ENCODE peak calls at places on chromosomes 1 and 21, in five cellular contexts. One of them, this sample, is unnamed.

GRCh38 chr21:42108941-42109340 is 37.8 kb downstream of the UMODL1 start:
- DNase-seq in HCT116: no peak
- DNase-seq in GM12878: no peak
- DNase-seq in H1: no peak
- DNase-seq in K562: no peak
- DNase-seq in this sample: no peak

GRCh38 chr1:167374014-167374413 is 144.3 kb downstream of the CD247 start:
- DNase-seq in HCT116: no peak
- DNase-seq in GM12878: no peak
- DNase-seq in H1: no peak
- DNase-seq in K562: no peak
- DNase-seq in this sample: no peak

GRCh38 chr1:44630116-44630515 is 44.2 kb downstream of the TMEM53 start:
- DNase-seq in HCT116: no peak
- DNase-seq in GM12878: no peak
- DNase-seq in H1: no peak
- DNase-seq in K562: no peak
- DNase-seq in this sample: no peak

GRCh38 chr1:152878042-152878441 is at the start of gene SMCP:
- DNase-seq in HCT116: no peak
- DNase-seq in GM12878: no peak
- DNase-seq in H1: peak
- DNase-seq in K562: peak
- DNase-seq in this sample: no peak

GRCh38 chr1:113963281-113963906 is 15.9 kb upstream of the OLFML3 start:
- DNase-seq in HCT116: no peak
- DNase-seq in GM12878: no peak
- DNase-seq in H1: no peak
- DNase-seq in K562: no peak
- DNase-seq in this sample: no peak

GRCh38 chr1:10208537-10208936 is 1.8 kb upstream of the KIF1B start:
- DNase-seq in HCT116: no peak
- DNase-seq in GM12878: no peak
- DNase-seq in H1: no peak
- DNase-seq in K562: no peak
- DNase-seq in this sample: no peak

GRCh38 chr1:27849951-27850350 is 19.4 kb downstream of the PPP1R8 start:
- DNase-seq in HCT116: no peak
- DNase-seq in GM12878: no peak
- DNase-seq in H1: no peak
- DNase-seq in K562: no peak
- DNase-seq in this sample: no peak

GRCh38 chr21:46060596-46061061 is 37.3 kb upstream of the COL6A2 start:
- DNase-seq in HCT116: no peak
- DNase-seq in GM12878: no peak
- DNase-seq in H1: no peak
- DNase-seq in K562: no peak
- DNase-seq in this sample: no peak

GRCh38 chr1:156359973-156360372 is 9.0 kb upstream of the RHBG start:
- DNase-seq in HCT116: no peak
- DNase-seq in GM12878: no peak
- DNase-seq in H1: no peak
- DNase-seq in K562: peak
- DNase-seq in this sample: no peak

GRCh38 chr1:157882560-157882959 is 41.0 kb upstream of the CD5L start:
- DNase-seq in HCT116: no peak
- DNase-seq in GM12878: no peak
- DNase-seq in H1: no peak
- DNase-seq in K562: no peak
- DNase-seq in this sample: no peak

GRCh38 chr1:157878059-157878458 is 36.5 kb upstream of the CD5L start:
- DNase-seq in HCT116: peak
- DNase-seq in GM12878: no peak
- DNase-seq in H1: no peak
- DNase-seq in K562: no peak
- DNase-seq in this sample: no peak

GRCh38 chr1:157880621-157881020 is 39.0 kb upstream of the CD5L start:
- DNase-seq in HCT116: no peak
- DNase-seq in GM12878: no peak
- DNase-seq in H1: no peak
- DNase-seq in K562: no peak
- DNase-seq in this sample: no peak
- H3K9ac ChIP-seq in HCT116: no peak
- H3K9ac ChIP-seq in GM12878: no peak
- H3K9ac ChIP-seq in H1: no peak
- H3K9ac ChIP-seq in K562: no peak
- H3K9ac ChIP-seq in this sample: no peak

GRCh38 chr1:208219098-208219658 is 25.0 kb downstream of the PLXNA2 start:
- DNase-seq in HCT116: no peak
- DNase-seq in GM12878: no peak
- DNase-seq in H1: no peak
- DNase-seq in K562: peak
- DNase-seq in this sample: no peak

GRCh38 chr1:208217774-208218173 is 26.4 kb downstream of the PLXNA2 start:
- DNase-seq in HCT116: no peak
- DNase-seq in GM12878: no peak
- DNase-seq in H1: no peak
- DNase-seq in K562: peak
- DNase-seq in this sample: no peak

GRCh38 chr1:208221291-208221622 is 22.9 kb downstream of the PLXNA2 start:
- DNase-seq in HCT116: no peak
- DNase-seq in GM12878: no peak
- DNase-seq in H1: no peak
- DNase-seq in K562: peak
- DNase-seq in this sample: no peak

GRCh38 chr1:208218237-208219097 is 25.7 kb downstream of the PLXNA2 start:
- DNase-seq in HCT116: no peak
- DNase-seq in GM12878: no peak
- DNase-seq in H1: no peak
- DNase-seq in K562: no peak
- DNase-seq in this sample: no peak

DNA sequence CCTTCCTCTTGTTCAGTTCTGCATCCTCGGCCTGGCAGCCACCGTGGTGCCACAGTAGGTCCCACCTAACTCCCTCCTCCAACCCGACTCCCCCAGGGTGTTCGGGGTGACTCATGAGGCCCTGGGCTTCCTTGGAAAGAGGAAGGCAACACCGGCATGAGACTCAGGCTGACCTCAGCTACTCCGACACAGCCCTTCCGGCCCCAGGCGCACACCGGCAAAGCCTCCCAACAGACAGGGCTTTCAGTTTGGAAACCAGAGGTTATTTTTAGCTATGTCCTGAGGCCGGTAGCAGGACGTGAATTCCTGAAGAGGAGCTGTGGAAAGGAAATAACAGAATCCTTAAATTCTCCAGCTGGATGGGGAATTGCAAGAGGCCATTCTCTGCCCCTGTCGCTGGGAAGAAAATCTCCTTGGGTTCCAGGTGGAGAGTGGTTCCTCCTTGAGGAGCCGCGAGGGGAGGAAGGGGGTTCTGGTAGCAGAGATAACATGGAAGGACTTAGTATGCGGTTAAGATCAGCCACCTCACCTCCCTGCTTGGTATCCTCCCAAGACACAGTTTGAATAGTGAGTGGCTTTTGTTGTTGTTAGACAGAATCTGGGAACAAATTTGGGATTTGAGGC is 24.4 kb downstream of the PLXNA2 start:
- DNase-seq in HCT116: no peak
- DNase-seq in GM12878: no peak
- DNase-seq in H1: no peak
- DNase-seq in K562: peak
- DNase-seq in this sample: no peak
- TF ChIP-seq POLR2AphosphoS5 in HCT116: no peak
- TF ChIP-seq POLR2AphosphoS5 in GM12878: no peak
- TF ChIP-seq POLR2AphosphoS5 in H1: no peak
- TF ChIP-seq POLR2AphosphoS5 in K562: peak
- TF ChIP-seq POLR2AphosphoS5 in this sample: no peak

GRCh38 chr1:162695687-162696086 is 63.4 kb downstream of the DDR2 start:
- DNase-seq in HCT116: no peak
- DNase-seq in GM12878: no peak
- DNase-seq in H1: no peak
- DNase-seq in K562: no peak
- DNase-seq in this sample: no peak
- H3K9ac ChIP-seq in HCT116: no peak
- H3K9ac ChIP-seq in GM12878: no peak
- H3K9ac ChIP-seq in H1: no peak
- H3K9ac ChIP-seq in K562: no peak
- H3K9ac ChIP-seq in this sample: no peak

DNA sequence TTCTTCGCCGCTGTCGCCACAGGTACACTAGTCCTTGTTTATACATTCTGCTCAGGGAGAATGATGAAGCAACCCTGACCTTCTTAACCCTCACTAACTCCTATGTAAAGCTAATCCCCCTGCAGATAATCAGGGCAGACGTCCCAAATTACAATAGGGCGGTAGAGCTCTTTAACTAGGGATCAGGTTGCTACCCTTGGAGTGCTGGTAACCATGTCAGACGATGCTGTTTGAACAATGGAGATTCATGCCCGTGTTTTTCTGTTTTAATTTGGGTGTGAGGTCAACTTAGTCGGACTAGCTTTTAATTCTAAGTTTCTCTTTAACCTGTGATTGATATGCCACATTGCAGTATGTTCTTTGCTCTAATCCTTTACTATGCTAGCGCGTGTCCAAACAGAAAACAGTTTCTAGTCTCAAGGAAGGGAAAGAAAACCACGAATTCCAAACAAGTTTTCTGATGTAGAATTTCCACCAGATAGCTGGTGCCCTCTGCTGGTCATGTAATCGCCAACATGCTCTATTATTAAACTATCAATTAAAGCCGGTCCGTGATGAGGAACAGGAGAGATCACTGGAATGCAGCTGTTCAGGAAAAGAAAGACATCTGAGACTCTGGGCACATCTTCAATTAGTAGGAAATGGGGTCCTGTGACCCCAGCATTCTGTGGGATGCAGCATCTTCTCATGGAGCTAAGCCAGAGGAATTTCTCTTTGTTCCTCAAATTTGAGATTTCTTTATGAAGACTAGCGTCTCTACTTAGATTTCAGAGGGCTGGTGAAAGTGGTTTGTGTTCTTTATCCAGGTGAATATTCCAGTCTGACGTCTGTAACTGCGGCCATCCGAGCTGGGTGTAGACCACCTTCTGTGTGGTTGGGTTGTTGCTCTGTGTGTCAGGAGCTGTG is 18.3 kb upstream of the VAMP3 start:
- DNase-seq in HCT116: peak
- DNase-seq in GM12878: no peak
- DNase-seq in H1: peak
- DNase-seq in K562: peak
- DNase-seq in this sample: peak
- TF ChIP-seq POLR2AphosphoS5 in HCT116: no peak
- TF ChIP-seq POLR2AphosphoS5 in GM12878: no peak
- TF ChIP-seq POLR2AphosphoS5 in H1: no peak
- TF ChIP-seq POLR2AphosphoS5 in K562: no peak
- TF ChIP-seq POLR2AphosphoS5 in this sample: no peak

GRCh38 chr1:58702766-58703165 is 2.9 kb upstream of the MYSM1 start:
- DNase-seq in HCT116: no peak
- DNase-seq in GM12878: no peak
- DNase-seq in H1: no peak
- DNase-seq in K562: no peak
- DNase-seq in this sample: no peak
- H3K9ac ChIP-seq in HCT116: no peak
- H3K9ac ChIP-seq in GM12878: no peak
- H3K9ac ChIP-seq in H1: no peak
- H3K9ac ChIP-seq in K562: no peak
- H3K9ac ChIP-seq in this sample: no peak

GRCh38 chr1:38141483-38141882 is 94.9 kb upstream of the POU3F1 start:
- DNase-seq in HCT116: no peak
- DNase-seq in GM12878: no peak
- DNase-seq in H1: no peak
- DNase-seq in K562: no peak
- DNase-seq in this sample: no peak

GRCh38 chr1:38137164-38137563 is 90.6 kb upstream of the POU3F1 start:
- DNase-seq in HCT116: no peak
- DNase-seq in GM12878: no peak
- DNase-seq in H1: no peak
- DNase-seq in K562: no peak
- DNase-seq in this sample: no peak

GRCh38 chr1:38135621-38136414 is 89.2 kb upstream of the POU3F1 start:
- DNase-seq in HCT116: no peak
- DNase-seq in GM12878: no peak
- DNase-seq in H1: peak
- DNase-seq in K562: no peak
- DNase-seq in this sample: no peak

GRCh38 chr1:38140025-38140487 is 93.5 kb upstream of the POU3F1 start:
- DNase-seq in HCT116: no peak
- DNase-seq in GM12878: no peak
- DNase-seq in H1: no peak
- DNase-seq in K562: no peak
- DNase-seq in this sample: no peak

DNA sequence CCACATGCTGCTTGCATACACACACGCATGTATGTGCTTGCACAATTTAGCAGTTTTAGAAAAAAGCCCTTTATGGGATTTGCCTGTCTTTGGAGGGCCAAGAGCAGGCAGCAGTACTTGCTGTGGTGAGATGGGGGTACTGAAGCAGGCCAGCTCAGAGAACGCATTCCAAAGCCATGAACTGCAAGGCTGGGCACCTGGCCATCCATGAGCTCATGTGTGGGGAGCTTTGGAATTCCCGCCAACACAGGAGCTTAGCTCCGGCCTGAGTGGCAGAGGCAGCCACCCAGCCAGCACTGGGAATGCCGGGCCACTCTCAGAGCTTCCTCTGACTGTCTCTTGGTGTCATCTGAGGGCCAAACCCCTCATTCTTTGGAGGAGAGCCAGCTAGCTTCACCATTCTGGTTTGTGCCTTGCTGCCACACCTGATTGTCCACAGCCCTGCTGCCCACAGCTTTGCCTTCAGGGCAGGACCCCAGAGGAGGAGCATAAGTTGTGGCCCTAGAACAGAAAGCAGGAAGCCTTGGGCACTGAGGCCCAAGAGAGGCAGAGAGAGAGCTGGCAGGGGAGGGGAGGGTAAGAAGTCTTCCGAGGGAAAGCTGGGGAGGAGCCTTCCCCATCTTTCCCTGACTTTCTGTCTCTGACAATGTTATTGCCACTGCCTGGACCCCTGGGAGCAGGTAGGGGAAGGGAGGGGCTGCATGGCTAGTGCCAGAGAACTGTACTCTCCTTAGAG is 92.1 kb upstream of the POU3F1 start:
- DNase-seq in HCT116: peak
- DNase-seq in GM12878: no peak
- DNase-seq in H1: no peak
- DNase-seq in K562: no peak
- DNase-seq in this sample: no peak
- TF ChIP-seq POLR2AphosphoS5 in HCT116: no peak
- TF ChIP-seq POLR2AphosphoS5 in GM12878: no peak
- TF ChIP-seq POLR2AphosphoS5 in H1: no peak
- TF ChIP-seq POLR2AphosphoS5 in K562: no peak
- TF ChIP-seq POLR2AphosphoS5 in this sample: no peak

GRCh38 chr1:225608014-225608796 is 44.7 kb downstream of the ENAH start:
- DNase-seq in HCT116: no peak
- DNase-seq in GM12878: no peak
- DNase-seq in H1: no peak
- DNase-seq in K562: no peak
- DNase-seq in this sample: no peak
- H3K9ac ChIP-seq in HCT116: no peak
- H3K9ac ChIP-seq in GM12878: no peak
- H3K9ac ChIP-seq in H1: no peak
- H3K9ac ChIP-seq in K562: no peak
- H3K9ac ChIP-seq in this sample: peak